ENCODE peak calls at places on chromosomes 2 and 18, in ten cellular contexts. A, E, W, R, U, X, Y, Z, K and L are unnamed samples.

GRCh38 chr2:88809216-88809615 is 117.7 kb downstream of the RPIA start:
- DNase-seq in R (no peak), E (no peak), W (no peak), Z (no peak), K (no peak), X (no peak), U (no peak), Y (no peak), A (no peak), L (no peak)

GRCh38 chr2:239913632-239914417 is 111.3 kb downstream of the NDUFA10 start:
- DNase-seq in X (no peak), K (no peak), U (peak), W (no peak), Y (no peak), A (no peak), E (no peak), R (no peak), Z (no peak), L (no peak)

GRCh38 chr2:144875996-144876395 is 356.1 kb upstream of the ZEB2 start:
- DNase-seq in Z (no peak), W (no peak), K (no peak), U (no peak), R (no peak), A (no peak), E (no peak), Y (no peak), X (no peak), L (no peak)

GRCh38 chr2:239318091-239318725 is 82.6 kb downstream of the HDAC4 start:
- DNase-seq in U (peak), A (no peak), K (no peak), E (peak), Y (no peak), X (no peak), Z (no peak), W (no peak), R (no peak), L (no peak)

GRCh38 chr2:54550523-54550922 is 94.4 kb downstream of the SPTBN1 start:
- DNase-seq in U (no peak), Z (no peak), Y (no peak), X (no peak), W (no peak), R (no peak), E (no peak), K (no peak), A (no peak), L (no peak)

GRCh38 chr18:49971462-49971861 is 158.1 kb upstream of the ACAA2 start:
- DNase-seq in Z (no peak), U (no peak), X (no peak), E (no peak), W (no peak), R (no peak), A (no peak), K (no peak), Y (no peak), L (no peak)

GRCh38 chr2:85867121-85867520 is 21.7 kb downstream of the ST3GAL5 start:
- DNase-seq in R (no peak), Y (no peak), E (no peak), A (no peak), U (no peak), W (no peak), Z (no peak), K (no peak), X (no peak), L (no peak)

GRCh38 chr2:134008837-134009236 is 245.0 kb upstream of the MGAT5 start:
- DNase-seq in K (peak), U (no peak), Z (no peak), A (no peak), X (no peak), R (no peak), Y (no peak), W (no peak), E (no peak), L (no peak)

GRCh38 chr18:50970006-50970405 is 2.2 kb downstream of the ELAC1 start:
- DNase-seq in U (no peak), Y (no peak), X (no peak), A (no peak), R (no peak), Z (peak), E (no peak), K (no peak), W (no peak), L (no peak)

GRCh38 chr18:12520442-12520992 is 112.8 kb downstream of the PRELID3A start:
- DNase-seq in X (peak), W (no peak), R (no peak), U (no peak), Z (no peak), Y (no peak), A (no peak), K (no peak), E (no peak), L (no peak)

GRCh38 chr2:85997016-85997970 is 108.4 kb downstream of the POLR1A start:
- DNase-seq in K (no peak), Y (no peak), R (peak), A (no peak), U (peak), X (peak), W (peak), E (peak), Z (peak), L (no peak)

GRCh38 chr2:60553496-60553991 is at the start of gene BCL11A:
- DNase-seq in Z (peak), A (peak), K (peak), Y (peak), R (peak), U (no peak), X (peak), W (no peak), E (no peak), L (peak)

GRCh38 chr18:297936-298335 is 30.1 kb upstream of the THOC1 start:
- DNase-seq in E (no peak), Y (no peak), W (no peak), X (no peak), Z (no peak), R (no peak), U (no peak), K (no peak), A (no peak), L (no peak)

GRCh38 chr2:28430790-28431418 is 38.2 kb downstream of the FOSL2 start:
- DNase-seq in E (no peak), X (no peak), Y (no peak), Z (no peak), U (no peak), R (no peak), K (no peak), W (no peak), A (no peak), L (no peak)

GRCh38 chr2:206345606-206346005 is 71.1 kb downstream of the ZDBF2 start:
- DNase-seq in A (no peak), U (no peak), Z (no peak), W (peak), K (no peak), R (no peak), X (no peak), Y (no peak), E (no peak), L (no peak)

GRCh38 chr2:100900156-100900795 is 80.3 kb downstream of the NPAS2 start:
- DNase-seq in Y (no peak), X (no peak), U (no peak), W (no peak), K (no peak), Z (no peak), A (no peak), R (peak), E (no peak), L (no peak)

GRCh38 chr2:677056-677949 is at the start of gene TMEM18:
- DNase-seq in A (peak), Z (peak), K (peak), U (peak), R (peak), E (peak), Y (peak), X (peak), W (peak), L (peak)